ENCODE peak calls at places on chromosomes 1 and 21, in five cellular contexts. One of them, this sample, is unnamed. For H3K27me3, the result is how much of the 10 kb centered on the place peaks cover.

GRCh38 chr1:208264469-208265126 is 20.4 kb upstream of the PLXNA2 start:
- DNase-seq in fibroblast of lung: no peak
- DNase-seq in kidney epithelial cell: no peak
- DNase-seq in HL-60: no peak
- DNase-seq in astrocyte: peak
- DNase-seq in this sample: no peak

GRCh38 chr1:111998332-111998731 is 8.9 kb upstream of the KCND3 start:
- DNase-seq in fibroblast of lung: no peak
- DNase-seq in kidney epithelial cell: no peak
- DNase-seq in HL-60: no peak
- DNase-seq in astrocyte: no peak
- DNase-seq in this sample: no peak

GRCh38 chr1:6301526-6301925 is 40.6 kb upstream of the GPR153 start:
- DNase-seq in fibroblast of lung: no peak
- DNase-seq in kidney epithelial cell: no peak
- DNase-seq in HL-60: no peak
- DNase-seq in astrocyte: peak
- DNase-seq in this sample: no peak

GRCh38 chr1:29362116-29362515 is 125.8 kb downstream of the PTPRU start:
- DNase-seq in fibroblast of lung: no peak
- DNase-seq in kidney epithelial cell: no peak
- DNase-seq in HL-60: no peak
- DNase-seq in astrocyte: no peak
- DNase-seq in this sample: no peak

GRCh38 chr1:231553320-231553719 is 24.9 kb downstream of the TSNAX start:
- DNase-seq in fibroblast of lung: no peak
- DNase-seq in kidney epithelial cell: no peak
- DNase-seq in HL-60: no peak
- DNase-seq in astrocyte: no peak
- DNase-seq in this sample: no peak

GRCh38 chr21:28770867-28771661 is 221.6 kb downstream of the LTN1 start:
- DNase-seq in fibroblast of lung: peak
- DNase-seq in kidney epithelial cell: no peak
- DNase-seq in HL-60: no peak
- DNase-seq in astrocyte: no peak
- DNase-seq in this sample: no peak

GRCh38 chr1:152001631-152002584 is 8.2 kb upstream of the S100A10 start:
- DNase-seq in fibroblast of lung: peak
- DNase-seq in kidney epithelial cell: no peak
- DNase-seq in HL-60: no peak
- DNase-seq in astrocyte: peak
- DNase-seq in this sample: peak

GRCh38 chr1:203590559-203590958 is 36.1 kb upstream of the ATP2B4 start:
- DNase-seq in fibroblast of lung: no peak
- DNase-seq in kidney epithelial cell: no peak
- DNase-seq in HL-60: no peak
- DNase-seq in astrocyte: no peak
- DNase-seq in this sample: peak

GRCh38 chr1:161772397-161772796 is 6.3 kb downstream of the ATF6 start:
- DNase-seq in fibroblast of lung: no peak
- DNase-seq in kidney epithelial cell: no peak
- DNase-seq in HL-60: no peak
- DNase-seq in astrocyte: no peak
- DNase-seq in this sample: no peak

GRCh38 chr1:52850951-52851350 is 8.4 kb downstream of the ZYG11A start:
- DNase-seq in fibroblast of lung: no peak
- DNase-seq in kidney epithelial cell: no peak
- DNase-seq in HL-60: no peak
- DNase-seq in astrocyte: no peak
- DNase-seq in this sample: no peak

GRCh38 chr1:101436100-101436511 is 199.3 kb downstream of the S1PR1 start:
- DNase-seq in fibroblast of lung: no peak
- DNase-seq in kidney epithelial cell: no peak
- DNase-seq in HL-60: no peak
- DNase-seq in astrocyte: no peak
- DNase-seq in this sample: no peak

GRCh38 chr1:239786464-239786863 is 305.2 kb upstream of the FMN2 start:
- DNase-seq in fibroblast of lung: no peak
- DNase-seq in kidney epithelial cell: no peak
- DNase-seq in HL-60: no peak
- DNase-seq in astrocyte: no peak
- DNase-seq in this sample: no peak
- H3K4me3 ChIP-seq in fibroblast of lung: no peak
- H3K4me3 ChIP-seq in kidney epithelial cell: no peak
- H3K4me3 ChIP-seq in HL-60: no peak
- H3K4me3 ChIP-seq in astrocyte: no peak
- H3K4me3 ChIP-seq in this sample: no peak

GRCh38 chr1:17109897-17110554 is 9.2 kb downstream of the PADI2 start:
- DNase-seq in fibroblast of lung: no peak
- DNase-seq in kidney epithelial cell: no peak
- DNase-seq in HL-60: no peak
- DNase-seq in astrocyte: no peak
- DNase-seq in this sample: no peak
- H3K27me3 ChIP-seq in fibroblast of lung: under half
- H3K27me3 ChIP-seq in kidney epithelial cell: under half
- H3K27me3 ChIP-seq in HL-60: under half
- H3K27me3 ChIP-seq in astrocyte: under half
- H3K27me3 ChIP-seq in this sample: under half

DNA sequence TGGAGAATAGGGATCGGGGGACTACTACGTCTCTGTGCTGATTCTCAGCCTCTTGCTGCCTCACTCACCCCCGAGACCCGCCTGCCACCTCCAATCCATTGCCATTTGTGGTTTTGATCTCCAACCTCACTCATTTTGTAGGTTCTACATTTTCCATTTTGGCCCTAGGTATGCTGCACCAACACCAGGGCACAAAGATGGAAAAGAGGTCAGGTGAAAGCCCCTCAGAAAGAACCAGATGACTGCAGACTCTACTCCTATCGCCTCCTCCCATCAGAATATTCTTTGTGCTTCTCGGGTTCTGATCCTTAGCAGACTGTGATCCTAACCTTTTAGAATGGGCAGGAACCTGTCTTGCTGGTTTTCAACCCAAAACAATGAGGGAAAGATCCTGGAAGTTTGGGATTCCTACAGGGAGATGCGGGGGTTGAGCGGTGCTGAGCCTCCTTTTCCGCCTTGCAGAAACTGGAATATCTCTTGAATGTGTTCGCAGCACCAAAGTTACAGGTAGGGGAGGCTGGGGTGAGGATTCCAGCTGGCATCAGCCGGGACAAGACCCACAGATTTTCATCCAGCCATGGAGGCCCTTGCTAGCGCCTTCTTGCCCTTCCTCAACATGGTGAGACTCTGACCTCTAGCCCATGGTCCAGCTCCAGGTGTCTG is 53.1 kb downstream of the RHBG start:
- DNase-seq in fibroblast of lung: no peak
- DNase-seq in kidney epithelial cell: no peak
- DNase-seq in HL-60: no peak
- DNase-seq in astrocyte: no peak
- DNase-seq in this sample: no peak
- H3K4me3 ChIP-seq in fibroblast of lung: no peak
- H3K4me3 ChIP-seq in kidney epithelial cell: no peak
- H3K4me3 ChIP-seq in HL-60: no peak
- H3K4me3 ChIP-seq in astrocyte: peak
- H3K4me3 ChIP-seq in this sample: no peak

GRCh38 chr1:177586429-177586828 is 383.4 kb downstream of the SEC16B start:
- DNase-seq in fibroblast of lung: peak
- DNase-seq in kidney epithelial cell: peak
- DNase-seq in HL-60: no peak
- DNase-seq in astrocyte: peak
- DNase-seq in this sample: peak
- H3K27me3 ChIP-seq in fibroblast of lung: under half
- H3K27me3 ChIP-seq in kidney epithelial cell: under half
- H3K27me3 ChIP-seq in HL-60: under half
- H3K27me3 ChIP-seq in astrocyte: under half
- H3K27me3 ChIP-seq in this sample: under half

This sample was measured in brain microvascular endothelial cell.